ENCODE peak calls at places on chromosomes 4 and X, in ten cellular contexts. Y is GM20000; M is C1 segment of cervical spinal cord; O is brain pericyte; P is SW 1271; V is kidney; Q is activated T-helper 1 cell treated with anti-CD3 and anti-CD28 coated beads, Interleukin-2, amount 50 U/mL, for 16 hours; G is heart right ventricle; Z is AG09319; R is esophagus squamous epithelium. H is an unnamed sample.

GRCh38 chr4:134708616-134709015 is 507.0 kb upstream of the PABPC4L start:
- DNase-seq in M (no peak), Y (no peak), Q (no peak), R (no peak), G (no peak), V (no peak), O (no peak), P (no peak), Z (no peak), H (no peak)

GRCh38 chr4:123869517-123870282 is 473.1 kb downstream of the SPRY1 start:
- DNase-seq in P (no peak), G (no peak), O (no peak), R (no peak), Q (no peak), Z (no peak), V (no peak), Y (no peak), M (no peak), H (no peak)

GRCh38 chrX:151974336-151975227 is at the start of gene GABRE:
- DNase-seq in V (peak), M (no peak), Q (no peak), Y (no peak), R (no peak), Z (no peak), O (no peak), G (peak), P (no peak), H (peak)

GRCh38 chr4:39043697-39044363 is 11.6 kb upstream of the TMEM156 start:
- DNase-seq in P (no peak), Z (no peak), Y (peak), V (no peak), Q (no peak), M (no peak), R (no peak), O (no peak), G (no peak), H (peak)

GRCh38 chr4:90580271-90580825 is 453.2 kb downstream of the CCSER1 start:
- DNase-seq in Y (no peak), M (no peak), R (no peak), G (no peak), P (no peak), Z (no peak), Q (no peak), V (no peak), O (no peak), H (no peak)

GRCh38 chr4:76090241-76090691 is 15.8 kb downstream of the ART3 start:
- DNase-seq in Z (peak), Y (peak), R (no peak), V (no peak), G (no peak), Q (no peak), O (no peak), M (peak), P (no peak), H (peak)

GRCh38 chrX:134715930-134716619 is 57.8 kb upstream of the PLAC1 start:
- DNase-seq in P (no peak), M (no peak), R (no peak), Q (no peak), O (no peak), V (no peak), Y (no peak), G (no peak), Z (no peak), H (no peak)

GRCh38 chr4:142408003-142408441 is 438.1 kb downstream of the INPP4B start:
- DNase-seq in M (no peak), G (no peak), Y (no peak), O (no peak), Z (no peak), P (peak), V (no peak), R (no peak), Q (no peak), H (no peak)

GRCh38 chrX:15493118-15494082 is at the start of gene PIR:
- DNase-seq in Z (peak), Y (peak), V (peak), Q (peak), R (no peak), G (peak), M (peak), O (no peak), P (peak), H (peak)

GRCh38 chr4:121648518-121648917 is 48.3 kb downstream of the ANXA5 start:
- DNase-seq in G (no peak), M (no peak), O (no peak), V (no peak), Y (no peak), Q (no peak), Z (no peak), R (no peak), P (no peak), H (no peak)

GRCh38 chr4:86443495-86443894 is 83.6 kb upstream of the MAPK10 start:
- DNase-seq in V (no peak), Y (no peak), R (no peak), O (no peak), Z (no peak), G (no peak), M (no peak), P (no peak), Q (no peak), H (no peak)